ENCODE peak calls at places on chromosomes 5 and 9, in four cellular contexts. I, Z, M and U are unnamed samples.

GRCh38 chr9:128375865-128376264 is 4.7 kb downstream of the URM1 start:
- DNase-seq in I (no peak), Z (no peak), M (no peak), U (no peak)

GRCh38 chr5:141330299-141331080 is at the start of gene PCDHGA1:
- DNase-seq in I (no peak), Z (peak), M (no peak), U (no peak)

GRCh38 chr5:1212881-1213280 is 11.5 kb downstream of the SLC6A19 start:
- DNase-seq in I (no peak), Z (no peak), M (no peak), U (no peak)

GRCh38 chr9:89418882-89419641 is 78.9 kb downstream of the SEMA4D start:
- DNase-seq in I (no peak), Z (no peak), M (no peak), U (peak)

GRCh38 chr9:30065888-30066287 is 2318.6 kb upstream of the ACO1 start:
- DNase-seq in I (no peak), Z (no peak), M (no peak), U (no peak)

GRCh38 chr5:129155876-129156275 is 61.3 kb downstream of the ISOC1 start:
- DNase-seq in I (no peak), Z (no peak), M (no peak), U (no peak)

GRCh38 chr5:32443541-32444190 is 874 bp downstream of the ZFR start:
- DNase-seq in I (no peak), Z (no peak), M (no peak), U (no peak)

GRCh38 chr9:83133316-83133715 is 70.4 kb upstream of the RASEF start:
- DNase-seq in I (no peak), Z (no peak), M (no peak), U (no peak)

GRCh38 chr5:108748010-108748353 is 285 bp downstream of the FER start:
- DNase-seq in I (no peak), Z (no peak), M (peak), U (no peak)

GRCh38 chr5:152164860-152165259 is 240.2 kb upstream of the GLRA1 start:
- DNase-seq in I (no peak), Z (no peak), M (no peak), U (no peak)

GRCh38 chr5:60521379-60522298 is 178.3 kb downstream of the DEPDC1B start:
- DNase-seq in I (no peak), Z (no peak), M (no peak), U (no peak)

GRCh38 chr5:10534491-10535236 is 29.2 kb upstream of the ANKRD33B start:
- DNase-seq in I (no peak), Z (no peak), M (no peak), U (no peak)

GRCh38 chr9:90290716-90291485 is 351.7 kb downstream of the DIRAS2 start:
- DNase-seq in I (no peak), Z (no peak), M (no peak), U (no peak)

GRCh38 chr9:33377089-33377715 is 25.2 kb downstream of the AQP7 start:
- DNase-seq in I (no peak), Z (no peak), M (no peak), U (no peak)

GRCh38 chr9:35564658-35565061 is 40.4 kb upstream of the TESK1 start:
- DNase-seq in I (peak), Z (no peak), M (no peak), U (no peak)

GRCh38 chr5:104347119-104347708 is 784.6 kb upstream of the NUDT12 start:
- DNase-seq in I (no peak), Z (no peak), M (peak), U (no peak)
- TF ChIP-seq CTCF in I (no peak), Z (no peak), M (no peak), U (no peak)

GRCh38 chr5:127074466-127074865 is 1.2 kb upstream of the C5orf63 start:
- DNase-seq in I (no peak), Z (no peak), M (no peak), U (no peak)

GRCh38 chr5:127077346-127077745 is 4.0 kb upstream of the C5orf63 start:
- DNase-seq in I (no peak), Z (no peak), M (no peak), U (no peak)

GRCh38 chr5:127070243-127070642 is 3.1 kb downstream of the C5orf63 start:
- DNase-seq in I (no peak), Z (no peak), M (no peak), U (no peak)

GRCh38 chr5:127076730-127077129 is 3.4 kb upstream of the C5orf63 start:
- DNase-seq in I (no peak), Z (no peak), M (peak), U (no peak)

DNA sequence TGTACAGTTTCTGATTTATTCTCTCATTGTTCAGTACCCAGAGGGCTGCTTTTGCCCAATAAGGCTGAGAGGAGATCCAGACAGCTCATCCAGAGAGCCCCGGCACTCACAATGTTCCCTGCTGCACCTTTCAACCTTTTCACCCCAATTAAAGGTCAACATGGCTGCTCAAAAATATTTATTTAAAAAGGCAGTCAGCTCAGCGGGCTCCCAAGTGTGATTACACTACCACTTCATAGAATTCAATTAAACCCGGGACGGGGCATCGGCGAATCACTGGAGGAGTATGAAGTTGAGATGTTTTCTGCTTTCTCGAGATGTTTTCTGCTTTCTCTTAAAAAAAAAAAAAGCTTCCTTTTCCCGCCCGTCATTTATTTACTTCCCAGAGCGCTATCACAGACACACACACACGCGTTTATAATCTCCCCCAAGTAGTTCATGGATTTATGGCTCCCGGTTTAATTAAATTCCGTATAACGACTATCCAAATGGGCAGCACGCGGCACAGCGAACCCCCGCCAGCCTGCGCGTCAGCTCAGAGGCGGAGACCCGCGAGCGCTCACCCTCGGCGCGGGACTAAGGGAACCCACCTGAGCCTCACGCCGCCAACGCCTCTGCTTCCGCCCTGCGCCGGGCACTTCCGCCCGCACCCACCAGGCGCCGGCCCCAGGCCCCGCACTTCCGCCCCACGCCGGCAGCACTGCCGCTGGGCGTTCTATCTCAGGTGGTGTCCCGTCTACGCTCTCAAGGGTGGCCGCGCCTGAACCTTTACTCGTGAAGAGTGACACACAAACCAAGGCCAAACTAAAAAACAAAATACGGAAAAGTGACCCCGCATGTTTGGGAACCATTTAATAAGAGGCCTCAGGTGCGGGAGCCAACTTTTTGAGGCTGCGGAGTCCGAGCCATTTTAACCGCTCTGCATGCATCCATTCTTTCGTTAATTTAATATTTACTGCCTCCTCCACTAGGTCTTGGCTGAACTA is at the start of gene C5orf63:
- DNase-seq in I (no peak), Z (no peak), M (no peak), U (peak)
- TF ChIP-seq CTCF in I (peak), Z (no peak), M (no peak), U (no peak)

GRCh38 chr5:169424956-169425318 is 124.0 kb upstream of the SLIT3 start:
- DNase-seq in I (no peak), Z (no peak), M (no peak), U (no peak)
- TF ChIP-seq CTCF in I (no peak), Z (no peak), M (no peak), U (no peak)

GRCh38 chr9:92807757-92808725 is 43.4 kb upstream of the BICD2 start:
- DNase-seq in I (no peak), Z (no peak), M (no peak), U (peak)
- TF ChIP-seq CTCF in I (no peak), Z (no peak), M (no peak), U (no peak)

GRCh38 chr5:81749186-81749561 is 1.7 kb downstream of the SSBP2 start:
- DNase-seq in I (no peak), Z (no peak), M (no peak), U (no peak)

GRCh38 chr5:81751009-81751835 is at the start of gene SSBP2:
- DNase-seq in I (peak), Z (peak), M (peak), U (peak)

GRCh38 chr5:81748556-81748955 is 2.3 kb downstream of the SSBP2 start:
- DNase-seq in I (no peak), Z (no peak), M (no peak), U (no peak)

GRCh38 chr5:81750308-81751008 is 439 bp downstream of the SSBP2 start:
- DNase-seq in I (no peak), Z (no peak), M (no peak), U (no peak)

GRCh38 chr5:81749562-81750307 is 1.2 kb downstream of the SSBP2 start:
- DNase-seq in I (no peak), Z (no peak), M (no peak), U (peak)
- TF ChIP-seq CTCF in I (no peak), Z (no peak), M (no peak), U (no peak)